ENCODE peak calls at places on chromosome 1, in five cellular contexts. X, O, W, J and E are unnamed samples.

GRCh38 chr1:225896937-225897549 is 8.1 kb upstream of the LEFTY1 start:
- DNase-seq in O (peak), W (no peak), X (no peak), J (no peak), E (no peak)

GRCh38 chr1:57424231-57425027 is 569 bp upstream of the DAB1 start:
- DNase-seq in O (no peak), X (peak), J (peak), W (peak), E (no peak)

GRCh38 chr1:232833966-232834535 is 28.8 kb downstream of the MAP10 start:
- DNase-seq in W (no peak), X (no peak), J (no peak), O (no peak), E (no peak)

GRCh38 chr1:143720087-143721023 is 251.4 kb downstream of the FAM72C start:
- DNase-seq in W (peak), X (no peak), O (no peak), J (peak), E (peak)

GRCh38 chr1:24435782-24436365 is 20.3 kb downstream of the NIPAL3 start:
- DNase-seq in X (no peak), J (no peak), W (no peak), O (no peak), E (no peak)

GRCh38 chr1:228333739-228334115 is 72.9 kb downstream of the TRIM11 start:
- DNase-seq in W (no peak), J (no peak), O (no peak), X (no peak), E (no peak)

GRCh38 chr1:32447469-32448185 is 17.2 kb upstream of the ZBTB8B start:
- DNase-seq in W (peak), J (peak), X (no peak), O (no peak), E (no peak)

GRCh38 chr1:20574686-20575543 is 14.0 kb upstream of the CDA start:
- DNase-seq in W (peak), J (peak), O (peak), X (peak), E (no peak)

GRCh38 chr1:195516036-195516435 is 1092.2 kb downstream of the KCNT2 start:
- DNase-seq in X (no peak), W (no peak), O (no peak), J (no peak), E (no peak)

GRCh38 chr1:205709059-205709398 is 28.7 kb upstream of the SLC45A3 start:
- DNase-seq in O (no peak), X (no peak), J (no peak), W (no peak), E (no peak)

GRCh38 chr1:229131243-229132105 is 139.4 kb upstream of the RAB4A start:
- DNase-seq in J (no peak), W (no peak), O (no peak), X (no peak), E (no peak)